ENCODE peak calls at places on chromosomes 16 and 17, in ten cellular contexts. B, Q, E, L, D, X, Y, W, G and N are unnamed samples.

GRCh38 chr16:57708168-57708567 is 13.6 kb downstream of the DRC7 start:
- DNase-seq in B (no peak), X (no peak), Q (no peak), W (no peak), Y (no peak), L (no peak), E (no peak), G (no peak), D (no peak), N (no peak)

GRCh38 chr17:65865715-65866425 is 304.4 kb upstream of the AXIN2 start:
- DNase-seq in Y (no peak), D (no peak), W (no peak), G (no peak), Q (no peak), L (no peak), E (no peak), B (no peak), X (no peak), N (no peak)

GRCh38 chr17:22310717-22311686 is 618.7 kb downstream of the KCNJ18 start:
- DNase-seq in B (no peak), Y (no peak), E (no peak), D (no peak), G (no peak), L (no peak), X (no peak), W (peak), Q (peak), N (no peak)

GRCh38 chr16:59887856-59888255 is 1153.7 kb upstream of the GOT2 start:
- DNase-seq in W (no peak), E (no peak), Y (no peak), Q (no peak), G (no peak), L (no peak), X (no peak), B (no peak), D (no peak), N (no peak)

GRCh38 chr16:50154369-50154947 is 1.4 kb downstream of the TENT4B start:
- DNase-seq in D (no peak), Y (no peak), L (no peak), W (peak), E (no peak), Q (no peak), X (no peak), B (peak), G (no peak), N (no peak)

GRCh38 chr16:87317766-87318121 is 552 bp upstream of the C16orf95 start:
- DNase-seq in B (peak), E (no peak), Y (no peak), Q (peak), W (peak), L (peak), G (no peak), X (peak), D (no peak), N (peak)

GRCh38 chr16:64440421-64440831 is 681.4 kb downstream of the CDH11 start:
- DNase-seq in Q (no peak), D (no peak), Y (no peak), W (peak), E (peak), B (peak), L (peak), G (no peak), X (no peak), N (no peak)

GRCh38 chr17:12898110-12898509 is 108.8 kb downstream of the ARHGAP44 start:
- DNase-seq in G (no peak), X (no peak), B (no peak), L (no peak), Q (no peak), Y (no peak), D (no peak), E (no peak), W (no peak), N (no peak)

GRCh38 chr16:69145658-69146057 is 13.2 kb downstream of the UTP4 start:
- DNase-seq in Q (peak), G (no peak), L (no peak), W (no peak), E (no peak), Y (no peak), B (peak), X (no peak), D (no peak), N (no peak)

GRCh38 chr17:67365762-67366192 is 600 bp downstream of the PSMD12 start:
- DNase-seq in L (peak), D (peak), E (no peak), Y (no peak), Q (no peak), W (no peak), G (no peak), X (no peak), B (peak), N (no peak)

GRCh38 chr16:426906-427249 is 1.4 kb downstream of the RAB11FIP3 start:
- DNase-seq in G (no peak), D (no peak), E (no peak), Y (no peak), Q (no peak), W (no peak), B (no peak), X (no peak), L (no peak), N (no peak)

GRCh38 chr17:17593222-17593620 is 1.7 kb upstream of the PEMT start:
- DNase-seq in W (no peak), D (no peak), X (no peak), Q (no peak), Y (no peak), L (no peak), E (no peak), B (no peak), G (no peak), N (no peak)

GRCh38 chr16:86984975-86985655 is 332.1 kb downstream of the C16orf95 start:
- DNase-seq in Q (no peak), W (peak), L (no peak), G (no peak), B (no peak), Y (no peak), D (no peak), E (no peak), X (no peak), N (no peak)

GRCh38 chr17:78438694-78439325 is 60.4 kb downstream of the PGS1 start:
- DNase-seq in Q (no peak), Y (no peak), E (no peak), L (no peak), D (no peak), W (no peak), G (no peak), X (no peak), B (no peak), N (no peak)

GRCh38 chr16:11410382-11411058 is 65.3 kb downstream of the RMI2 start:
- DNase-seq in Q (no peak), E (no peak), Y (no peak), X (no peak), D (no peak), B (no peak), G (no peak), L (no peak), W (no peak), N (no peak)

GRCh38 chr17:77616243-77616731 is 342.2 kb upstream of the TNRC6C start:
- DNase-seq in Y (no peak), B (peak), X (peak), G (no peak), W (no peak), E (no peak), D (no peak), L (no peak), Q (no peak), N (no peak)

GRCh38 chr16:6157806-6158205 is 1060.2 kb upstream of the EEF2KMT start:
- DNase-seq in Q (no peak), B (no peak), G (no peak), W (no peak), L (no peak), X (no peak), E (no peak), Y (no peak), D (no peak), N (no peak)

DNA sequence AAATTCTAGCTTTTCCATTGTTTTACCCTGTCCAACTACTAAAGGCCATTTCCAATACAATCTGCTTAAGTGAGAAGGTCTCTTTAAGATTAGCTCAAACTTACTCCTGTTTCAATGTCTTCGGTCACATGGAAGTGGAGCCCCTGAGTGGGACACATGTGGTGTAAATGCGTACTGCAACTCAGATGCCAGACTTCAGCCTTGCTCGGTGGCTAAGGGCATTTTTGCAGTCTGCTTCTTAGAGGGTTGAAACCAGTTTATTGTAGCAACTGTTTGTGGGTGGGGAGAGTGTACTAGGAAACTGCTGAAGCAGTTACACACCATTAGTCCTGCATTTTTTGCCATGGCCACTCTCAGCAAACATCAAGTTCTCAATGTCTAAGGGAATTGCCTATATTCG is 140.6 kb downstream of the PARN start:
- DNase-seq in Y (no peak), D (no peak), L (no peak), X (no peak), E (no peak), Q (peak), W (no peak), B (peak), G (no peak), N (no peak)
- TF ChIP-seq CTCF in Y (peak), D (peak), L (peak), X (peak), E (peak), Q (peak), W (peak), B (peak), G (no peak), N (no peak)

DNA sequence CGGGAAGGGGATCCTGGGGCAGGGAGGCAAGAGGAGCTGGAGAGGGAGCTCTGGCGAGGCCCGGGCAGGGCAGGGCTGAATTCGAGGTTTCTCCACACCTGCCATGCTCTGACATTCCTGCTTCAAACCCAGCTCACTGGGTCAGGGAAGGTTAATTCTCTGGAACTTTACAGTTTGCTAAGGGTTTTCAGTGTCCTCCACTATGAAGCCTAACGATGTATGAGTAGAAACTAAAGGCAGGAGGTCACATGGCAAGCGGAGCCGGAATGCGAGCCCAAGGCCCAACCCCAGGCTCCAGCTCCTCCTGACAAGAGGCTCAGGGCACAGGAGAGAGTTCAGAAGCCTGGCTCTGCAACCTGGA is 29.2 kb downstream of the DCAKD start:
- DNase-seq in B (no peak), D (no peak), Y (no peak), X (no peak), E (no peak), G (no peak), W (no peak), Q (no peak), L (no peak), N (no peak)
- TF ChIP-seq CTCF in B (peak), D (peak), Y (peak), X (no peak), E (no peak), G (peak), W (no peak), Q (no peak), L (peak), N (no peak)

DNA sequence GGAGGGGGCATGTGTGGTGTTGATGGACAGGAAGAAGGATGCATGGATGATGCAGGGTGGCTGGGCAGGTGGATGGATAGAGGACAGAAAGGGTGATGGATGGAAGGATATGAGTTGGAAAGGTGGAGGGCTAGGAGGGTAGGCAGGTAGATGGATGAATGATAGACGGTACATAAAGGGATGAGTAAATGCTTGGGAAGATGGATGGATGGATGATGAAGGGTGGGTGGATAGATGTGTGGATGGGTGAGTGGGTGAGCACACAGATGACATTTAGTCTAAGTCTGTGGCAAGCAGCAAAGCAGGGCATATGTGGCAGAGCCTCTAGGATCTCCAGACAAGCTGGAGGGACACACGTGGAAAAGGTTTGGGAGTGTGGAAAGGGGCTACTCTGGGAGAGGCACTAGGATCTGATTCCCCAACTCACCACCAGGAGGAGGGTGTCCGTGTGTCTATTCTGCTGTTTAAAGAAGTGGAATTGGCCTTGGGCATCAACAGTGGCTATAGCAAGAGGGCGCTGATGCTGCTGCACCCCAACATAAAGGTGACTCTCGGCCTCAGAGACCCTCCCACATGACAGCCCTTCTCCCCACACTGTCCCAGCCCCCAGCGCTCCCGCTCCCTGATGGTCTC is 8.2 kb downstream of the PLD2 start:
- DNase-seq in X (no peak), E (no peak), Y (no peak), G (no peak), D (no peak), L (peak), Q (no peak), B (peak), W (no peak), N (no peak)
- TF ChIP-seq CTCF in X (peak), E (peak), Y (peak), G (no peak), D (peak), L (peak), Q (peak), B (peak), W (peak), N (no peak)

GRCh38 chr17:73378974-73379470 is 67.2 kb upstream of the CDC42EP4 start:
- DNase-seq in W (no peak), B (no peak), Y (no peak), D (no peak), E (no peak), Q (no peak), X (no peak), G (no peak), L (no peak), N (no peak)
- TF ChIP-seq CTCF in W (no peak), B (no peak), Y (no peak), D (no peak), E (no peak), Q (no peak), X (no peak), G (no peak), L (no peak), N (no peak)

GRCh38 chr17:51322390-51323029 is 62.2 kb downstream of the UTP18 start:
- DNase-seq in X (no peak), G (no peak), D (no peak), E (no peak), B (peak), L (peak), W (no peak), Q (peak), Y (no peak), N (peak)
- TF ChIP-seq CTCF in X (peak), G (no peak), D (peak), E (peak), B (peak), L (peak), W (peak), Q (peak), Y (peak), N (peak)

GRCh38 chr17:979539-980405 is at the start of gene NXN:
- DNase-seq in E (no peak), D (peak), B (peak), W (peak), X (no peak), Y (peak), L (peak), G (peak), Q (peak), N (peak)
- TF ChIP-seq CTCF in E (peak), D (no peak), B (peak), W (peak), X (peak), Y (peak), L (peak), G (no peak), Q (no peak), N (peak)

GRCh38 chr17:43840814-43841213 is 6.2 kb upstream of the CD300LG start:
- DNase-seq in L (no peak), Y (no peak), X (no peak), E (no peak), W (no peak), B (peak), G (no peak), D (peak), Q (peak), N (no peak)
- TF ChIP-seq CTCF in L (peak), Y (peak), X (peak), E (no peak), W (peak), B (peak), G (no peak), D (peak), Q (peak), N (no peak)

DNA sequence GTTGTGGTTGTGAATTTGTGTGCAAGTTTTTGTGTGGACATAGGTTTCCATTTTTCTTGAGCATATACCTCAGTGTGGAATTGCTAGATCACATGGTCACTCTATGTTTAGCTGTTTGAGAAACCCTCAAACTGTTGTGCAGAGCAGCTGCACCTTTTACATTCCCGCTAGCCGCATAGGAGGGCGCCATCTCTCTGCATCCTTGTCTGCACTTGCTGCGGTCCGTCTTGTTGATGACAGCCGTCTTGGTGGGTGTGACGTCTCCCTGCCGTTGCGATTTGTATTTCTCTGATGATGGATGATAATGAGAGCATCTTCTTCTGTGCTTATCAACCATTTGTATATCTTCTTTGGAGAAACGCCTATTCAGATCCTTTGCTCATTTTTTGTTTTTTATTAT is 25.1 kb upstream of the IL17C start:
- DNase-seq in X (no peak), B (no peak), Q (no peak), E (no peak), W (no peak), Y (no peak), L (no peak), G (peak), D (no peak), N (no peak)
- TF ChIP-seq CTCF in X (no peak), B (no peak), Q (no peak), E (no peak), W (no peak), Y (no peak), L (peak), G (no peak), D (no peak), N (no peak)

GRCh38 chr17:55527520-55528118 is 16.4 kb upstream of the SMIM36 start:
- DNase-seq in G (no peak), X (no peak), E (no peak), B (peak), D (peak), L (peak), Q (peak), Y (peak), W (peak), N (peak)
- TF ChIP-seq CTCF in G (no peak), X (peak), E (peak), B (peak), D (peak), L (peak), Q (peak), Y (peak), W (peak), N (peak)

GRCh38 chr17:58060596-58061191 is 22.5 kb upstream of the DYNLL2 start:
- DNase-seq in L (no peak), X (peak), E (no peak), B (peak), Y (no peak), W (peak), D (no peak), G (no peak), Q (no peak), N (no peak)

GRCh38 chr17:58054641-58055040 is 28.6 kb upstream of the DYNLL2 start:
- DNase-seq in D (no peak), Y (no peak), G (no peak), L (no peak), B (no peak), E (no peak), Q (no peak), X (no peak), W (no peak), N (no peak)

GRCh38 chr17:58056476-58056875 is 26.7 kb upstream of the DYNLL2 start:
- DNase-seq in B (no peak), Q (no peak), X (no peak), Y (no peak), D (no peak), E (no peak), W (no peak), L (no peak), G (no peak), N (no peak)

GRCh38 chr17:58059141-58059540 is 24.1 kb upstream of the DYNLL2 start:
- DNase-seq in W (no peak), B (no peak), D (no peak), L (no peak), Y (no peak), E (no peak), Q (no peak), X (no peak), G (no peak), N (no peak)
- TF ChIP-seq CTCF in W (no peak), B (no peak), D (no peak), L (no peak), Y (no peak), E (no peak), Q (no peak), X (no peak), G (no peak), N (no peak)